ENCODE peak calls at places on chromosome 2, in ten cellular contexts. S is K562, M is A549, L is SK-N-SH, C is PC-9, T is GM23338, E is astrocyte, A is fibroblast of lung, I is endothelial cell of umbilical vein, N is IMR-90. G is an unnamed sample.

GRCh38 chr2:128270306-128271185 is 48.1 kb downstream of the HS6ST1 start:
- DNase-seq in S (no peak), M (no peak), L (peak; percentile 17), C (no peak), T (no peak), E (no peak), A (no peak), I (no peak), N (no peak), G (no peak)

GRCh38 chr2:157895531-157895930 is 19.4 kb upstream of the ACVR1 start:
- DNase-seq in S (no peak), M (no peak), L (no peak), C (no peak), T (no peak), E (peak; percentile 27), A (no peak), I (no peak), N (peak; percentile 74), G (peak; percentile 59)

GRCh38 chr2:127379712-127380355 is 7.9 kb downstream of the MAP3K2 start:
- DNase-seq in S (no peak), M (no peak), L (no peak), C (no peak), T (no peak), E (no peak), A (no peak), I (no peak), N (no peak), G (no peak)

GRCh38 chr2:204825054-204825453 is 279.8 kb downstream of the PARD3B start:
- DNase-seq in S (no peak), M (no peak), L (no peak), C (peak; percentile 9), T (no peak), E (no peak), A (no peak), I (no peak), N (peak; percentile 7), G (no peak)

GRCh38 chr2:239963646-239964205 is 61.4 kb downstream of the NDUFA10 start:
- DNase-seq in S (no peak), M (no peak), L (no peak), C (no peak), T (no peak), E (no peak), A (no peak), I (no peak), N (no peak), G (no peak)

GRCh38 chr2:206824219-206824618 is 58.8 kb downstream of the FASTKD2 start:
- DNase-seq in S (no peak), M (no peak), L (no peak), C (no peak), T (no peak), E (no peak), A (no peak), I (no peak), N (no peak), G (no peak)

GRCh38 chr2:45170191-45170975 is 161.1 kb upstream of the SIX2 start:
- DNase-seq in S (no peak), M (no peak), L (no peak), C (no peak), T (peak; percentile 79), E (no peak), A (no peak), I (no peak), N (no peak), G (no peak)

GRCh38 chr2:48356701-48357322 is 173.1 kb upstream of the STON1 start:
- DNase-seq in S (peak; percentile 30), M (no peak), L (peak; percentile 31), C (no peak), T (peak; percentile 43), E (peak; percentile 67), A (peak; percentile 63), I (peak; percentile 84), N (peak; percentile 73), G (no peak)

GRCh38 chr2:20223345-20224190 is 1.4 kb downstream of the SDC1 start:
- DNase-seq in S (no peak), M (peak; percentile 77), L (peak; percentile 97), C (peak; percentile 58), T (peak; percentile 70), E (peak; percentile 40), A (peak; percentile 57), I (peak; percentile 38), N (peak; percentile 42), G (no peak)

GRCh38 chr2:37324786-37325624 is at the start of gene PRKD3:
- DNase-seq in S (peak; percentile 88), M (peak; percentile 66), L (peak; percentile 99), C (peak; percentile 55), T (peak; percentile 81), E (peak; percentile 38), A (peak; percentile 43), I (peak; percentile 72), N (peak; percentile 39), G (peak; percentile 60)

GRCh38 chr2:229596796-229597195 is 117.6 kb downstream of the DNER start:
- DNase-seq in S (no peak), M (no peak), L (no peak), C (no peak), T (no peak), E (no peak), A (no peak), I (no peak), N (no peak), G (no peak)
- H3K4me1 ChIP-seq in S (no peaks in the 10 kb centered on the region), M (no peaks in the 10 kb centered on the region), L (no peaks in the 10 kb centered on the region), C (peaks cover 14% of the 10 kb centered on the region), T (no peaks in the 10 kb centered on the region), E (no peaks in the 10 kb centered on the region), A (no peaks in the 10 kb centered on the region), I (no peaks in the 10 kb centered on the region), N (no peaks in the 10 kb centered on the region), G (peaks cover 6% of the 10 kb centered on the region)

DNA sequence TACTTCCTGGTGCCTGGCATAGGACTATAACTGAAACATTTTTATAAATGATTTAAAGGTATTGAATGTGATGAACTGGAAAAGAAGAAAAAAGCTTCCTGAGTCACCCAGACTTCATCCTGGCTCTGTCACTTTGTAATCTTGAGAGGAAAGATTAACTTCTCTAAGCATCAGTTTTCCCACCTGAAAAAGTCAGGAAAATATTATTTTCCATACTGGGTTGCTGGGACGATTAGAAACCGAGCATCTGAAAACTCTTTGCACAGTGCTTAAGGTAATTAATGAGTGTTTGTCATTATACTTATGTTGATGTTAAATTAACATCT is 71.8 kb downstream of the FMNL2 start:
- DNase-seq in S (no peak), M (no peak), L (no peak), C (no peak), T (no peak), E (no peak), A (no peak), I (no peak), N (no peak), G (no peak)
- H3K4me2 ChIP-seq in S (no peak overlapping the region), M (peak overlapping the region; percentile 79), L (peak overlapping the region; percentile 58), C (no peak overlapping the region), T (peak overlapping the region; percentile 69), E (peak overlapping the region; percentile 72), A (peak overlapping the region; percentile 96), I (peak overlapping the region; percentile 53), N (peak overlapping the region; percentile 88), G (peak overlapping the region; percentile 59)

DNA sequence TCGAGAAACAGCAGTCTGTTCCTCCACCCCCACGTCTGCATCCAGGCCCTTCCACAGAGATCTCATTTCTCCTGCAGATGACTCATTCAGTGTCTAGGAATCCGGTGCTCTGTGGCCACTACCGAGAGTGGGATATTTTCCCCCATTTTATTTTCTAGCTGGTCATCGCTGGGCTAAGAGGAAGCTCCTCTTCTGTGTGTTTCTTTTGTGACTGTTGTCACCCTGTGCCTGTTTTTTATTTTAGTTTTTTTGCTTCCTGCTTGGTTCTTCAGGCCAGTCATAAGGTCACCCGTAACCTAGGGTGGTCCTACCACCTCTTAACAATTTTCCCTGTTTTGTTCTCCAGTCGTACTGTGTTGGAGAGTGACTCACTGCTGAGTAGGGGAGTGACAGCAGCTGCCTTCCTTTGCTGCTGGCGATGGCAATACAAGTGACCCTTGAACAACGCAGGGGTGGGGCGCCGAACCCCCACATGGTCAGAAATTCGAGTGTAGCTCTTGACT is 6.7 kb downstream of the RAMP1 start:
- DNase-seq in S (no peak), M (no peak), L (peak; percentile 42), C (peak; percentile 63), T (no peak), E (peak; percentile 85), A (peak; percentile 46), I (peak; percentile 10), N (peak; percentile 78), G (no peak)
- H3K4me1 ChIP-seq in S (no peaks in the 10 kb centered on the region), M (peaks cover 40% of the 10 kb centered on the region), L (peaks cover 23% of the 10 kb centered on the region), C (peaks cover 91% of the 10 kb centered on the region), T (no peaks in the 10 kb centered on the region), E (peaks cover 28% of the 10 kb centered on the region), A (peaks cover 11% of the 10 kb centered on the region), I (peaks cover 5% of the 10 kb centered on the region), N (peaks cover 23% of the 10 kb centered on the region), G (peaks cover 26% of the 10 kb centered on the region)

GRCh38 chr2:99635710-99636431 is 146.1 kb upstream of the REV1 start:
- DNase-seq in S (no peak), M (no peak), L (no peak), C (no peak), T (no peak), E (peak; percentile 47), A (peak; percentile 26), I (no peak), N (no peak), G (no peak)
- H3K4me2 ChIP-seq in S (no peak overlapping the region), M (no peak overlapping the region), L (no peak overlapping the region), C (no peak overlapping the region), T (no peak overlapping the region), E (no peak overlapping the region), A (no peak overlapping the region), I (no peak overlapping the region), N (no peak overlapping the region), G (no peak overlapping the region)

G was measured in mammary epithelial cell.